ENCODE peak calls at places on chromosome 7, in six cellular contexts. One of them, this sample, is unnamed.

GRCh38 chr7:122919643-122920181 is 33.5 kb upstream of the CADPS2 start:
- DNase-seq in HepG2: no peak
- DNase-seq in IMR-90: no peak
- DNase-seq in K562: no peak
- DNase-seq in A549: no peak
- DNase-seq in GM12878: no peak
- DNase-seq in this sample: no peak

GRCh38 chr7:131726680-131727079 is 170.3 kb upstream of the PODXL start:
- DNase-seq in HepG2: no peak
- DNase-seq in K562: no peak
- DNase-seq in IMR-90: no peak
- DNase-seq in A549: no peak
- DNase-seq in GM12878: no peak
- DNase-seq in this sample: no peak

GRCh38 chr7:107691713-107692112 is 31.1 kb downstream of the SLC26A4 start:
- DNase-seq in IMR-90: peak; percentile 34
- DNase-seq in A549: no peak
- DNase-seq in K562: no peak
- DNase-seq in HepG2: no peak
- DNase-seq in GM12878: no peak
- DNase-seq in this sample: no peak

GRCh38 chr7:152887191-152887590 is 127.6 kb downstream of the ACTR3B start:
- DNase-seq in HepG2: no peak
- DNase-seq in GM12878: no peak
- DNase-seq in A549: no peak
- DNase-seq in K562: no peak
- DNase-seq in IMR-90: no peak
- DNase-seq in this sample: no peak

GRCh38 chr7:140230517-140230861 is 53.7 kb upstream of the KDM7A start:
- DNase-seq in K562: peak; percentile 81
- DNase-seq in HepG2: peak; percentile 35
- DNase-seq in IMR-90: no peak
- DNase-seq in A549: no peak
- DNase-seq in GM12878: no peak
- DNase-seq in this sample: no peak

GRCh38 chr7:20831976-20832375 is 45.3 kb upstream of the SP8 start:
- DNase-seq in A549: no peak
- DNase-seq in K562: no peak
- DNase-seq in HepG2: no peak
- DNase-seq in IMR-90: no peak
- DNase-seq in GM12878: no peak
- DNase-seq in this sample: no peak

GRCh38 chr7:99121496-99122021 is 22.3 kb downstream of the SMURF1 start:
- DNase-seq in GM12878: no peak
- DNase-seq in IMR-90: peak; percentile 58
- DNase-seq in HepG2: no peak
- DNase-seq in K562: no peak
- DNase-seq in A549: no peak
- DNase-seq in this sample: no peak

GRCh38 chr7:86643478-86644281 is at the start of gene GRM3:
- DNase-seq in HepG2: no peak
- DNase-seq in K562: no peak
- DNase-seq in IMR-90: no peak
- DNase-seq in A549: no peak
- DNase-seq in GM12878: no peak
- DNase-seq in this sample: peak; percentile 83

GRCh38 chr7:37009282-37009681 is 285.0 kb upstream of the AOAH start:
- DNase-seq in IMR-90: no peak
- DNase-seq in K562: no peak
- DNase-seq in GM12878: no peak
- DNase-seq in HepG2: no peak
- DNase-seq in A549: no peak
- DNase-seq in this sample: no peak

DNA sequence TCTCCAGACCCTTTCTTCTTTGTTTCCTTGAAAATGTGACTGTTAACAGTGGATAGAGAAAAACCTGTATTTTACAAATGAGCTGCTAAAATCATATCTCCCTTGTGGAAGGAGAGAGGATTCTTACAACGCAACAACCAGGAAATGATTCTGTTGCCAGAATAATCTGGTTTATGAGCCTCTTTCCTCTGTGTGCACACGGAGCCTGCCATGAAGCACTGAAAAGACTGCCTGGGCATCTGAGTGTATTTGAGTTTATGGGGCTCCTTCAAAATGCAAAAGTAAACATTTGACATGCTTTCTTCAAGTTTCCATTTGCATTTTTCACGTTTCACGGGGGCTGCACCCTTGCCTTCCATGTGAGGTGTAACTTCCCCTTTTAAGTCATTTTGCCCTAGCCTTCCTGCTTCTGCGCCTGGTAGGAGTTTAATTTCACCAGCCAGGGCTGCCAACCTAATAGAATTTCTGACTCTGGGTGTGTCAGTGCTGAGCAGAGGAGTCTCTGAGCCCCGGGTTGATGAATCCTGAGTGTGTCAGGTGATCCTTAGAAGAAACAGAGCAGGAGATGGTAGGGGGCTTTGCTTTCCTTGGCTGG is 101.1 kb downstream of the GRB10 start:
- DNase-seq in K562: no peak
- DNase-seq in IMR-90: no peak
- DNase-seq in GM12878: no peak
- DNase-seq in HepG2: no peak
- DNase-seq in A549: no peak
- DNase-seq in this sample: no peak
- TF ChIP-seq BHLHE40 in K562: no peak
- TF ChIP-seq BHLHE40 in IMR-90: no peak
- TF ChIP-seq BHLHE40 in GM12878: no peak
- TF ChIP-seq BHLHE40 in HepG2: no peak
- TF ChIP-seq BHLHE40 in A549: no peak
- TF ChIP-seq BHLHE40 in this sample: no peak

DNA sequence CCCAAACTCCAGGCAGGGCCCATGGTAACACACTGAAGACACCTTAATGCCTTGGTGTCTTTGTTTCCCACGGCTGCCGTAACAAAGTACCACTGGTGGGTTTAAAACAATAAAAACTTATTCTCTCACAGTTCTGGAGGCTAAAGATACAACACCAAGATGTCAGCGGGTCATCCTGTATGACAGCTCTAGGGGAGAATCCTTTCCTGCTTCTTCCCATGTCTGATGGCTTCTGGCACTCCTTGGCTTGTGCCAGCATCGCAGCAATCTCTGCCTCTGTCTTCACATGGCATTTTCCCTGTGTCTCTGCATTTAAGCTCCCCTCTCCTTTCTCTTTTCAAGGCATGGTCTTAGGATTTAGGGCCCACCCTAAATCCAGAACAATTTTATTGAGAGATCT is 33.1 kb downstream of the PRSS2 start:
- DNase-seq in GM12878: no peak
- DNase-seq in IMR-90: no peak
- DNase-seq in HepG2: no peak
- DNase-seq in K562: no peak
- DNase-seq in A549: no peak
- DNase-seq in this sample: no peak
- TF ChIP-seq BHLHE40 in GM12878: no peak
- TF ChIP-seq BHLHE40 in IMR-90: no peak
- TF ChIP-seq BHLHE40 in HepG2: no peak
- TF ChIP-seq BHLHE40 in K562: no peak
- TF ChIP-seq BHLHE40 in A549: no peak
- TF ChIP-seq BHLHE40 in this sample: no peak

GRCh38 chr7:78066599-78066998 is 268.0 kb downstream of the PHTF2 start:
- DNase-seq in IMR-90: no peak
- DNase-seq in A549: no peak
- DNase-seq in GM12878: no peak
- DNase-seq in K562: no peak
- DNase-seq in HepG2: no peak
- DNase-seq in this sample: no peak

GRCh38 chr7:78062214-78062613 is 263.6 kb downstream of the PHTF2 start:
- DNase-seq in K562: no peak
- DNase-seq in HepG2: no peak
- DNase-seq in IMR-90: no peak
- DNase-seq in GM12878: no peak
- DNase-seq in A549: no peak
- DNase-seq in this sample: no peak

DNA sequence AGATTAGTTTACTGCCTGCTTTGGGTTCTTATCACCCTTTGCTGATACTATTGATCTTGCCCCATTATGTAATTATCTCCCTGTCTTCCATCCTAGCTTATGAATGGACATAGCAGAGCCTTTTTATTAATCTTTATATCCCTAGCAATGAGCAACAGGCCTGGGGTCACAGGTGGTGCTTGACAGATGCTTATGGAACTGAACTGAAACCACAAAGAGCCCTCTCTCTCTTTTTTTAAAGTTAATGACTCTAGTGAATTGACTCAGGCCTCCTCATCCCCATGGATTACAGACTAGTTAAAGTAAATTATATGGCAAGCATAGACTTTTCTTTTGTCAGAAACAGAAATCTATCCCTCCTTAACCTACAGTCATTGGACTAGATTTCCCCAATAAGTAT is 265.2 kb downstream of the PHTF2 start:
- DNase-seq in IMR-90: peak; percentile 75
- DNase-seq in K562: no peak
- DNase-seq in HepG2: no peak
- DNase-seq in A549: no peak
- DNase-seq in GM12878: no peak
- DNase-seq in this sample: no peak
- TF ChIP-seq BHLHE40 in IMR-90: no peak
- TF ChIP-seq BHLHE40 in K562: no peak
- TF ChIP-seq BHLHE40 in HepG2: no peak
- TF ChIP-seq BHLHE40 in A549: no peak
- TF ChIP-seq BHLHE40 in GM12878: no peak
- TF ChIP-seq BHLHE40 in this sample: no peak

DNA sequence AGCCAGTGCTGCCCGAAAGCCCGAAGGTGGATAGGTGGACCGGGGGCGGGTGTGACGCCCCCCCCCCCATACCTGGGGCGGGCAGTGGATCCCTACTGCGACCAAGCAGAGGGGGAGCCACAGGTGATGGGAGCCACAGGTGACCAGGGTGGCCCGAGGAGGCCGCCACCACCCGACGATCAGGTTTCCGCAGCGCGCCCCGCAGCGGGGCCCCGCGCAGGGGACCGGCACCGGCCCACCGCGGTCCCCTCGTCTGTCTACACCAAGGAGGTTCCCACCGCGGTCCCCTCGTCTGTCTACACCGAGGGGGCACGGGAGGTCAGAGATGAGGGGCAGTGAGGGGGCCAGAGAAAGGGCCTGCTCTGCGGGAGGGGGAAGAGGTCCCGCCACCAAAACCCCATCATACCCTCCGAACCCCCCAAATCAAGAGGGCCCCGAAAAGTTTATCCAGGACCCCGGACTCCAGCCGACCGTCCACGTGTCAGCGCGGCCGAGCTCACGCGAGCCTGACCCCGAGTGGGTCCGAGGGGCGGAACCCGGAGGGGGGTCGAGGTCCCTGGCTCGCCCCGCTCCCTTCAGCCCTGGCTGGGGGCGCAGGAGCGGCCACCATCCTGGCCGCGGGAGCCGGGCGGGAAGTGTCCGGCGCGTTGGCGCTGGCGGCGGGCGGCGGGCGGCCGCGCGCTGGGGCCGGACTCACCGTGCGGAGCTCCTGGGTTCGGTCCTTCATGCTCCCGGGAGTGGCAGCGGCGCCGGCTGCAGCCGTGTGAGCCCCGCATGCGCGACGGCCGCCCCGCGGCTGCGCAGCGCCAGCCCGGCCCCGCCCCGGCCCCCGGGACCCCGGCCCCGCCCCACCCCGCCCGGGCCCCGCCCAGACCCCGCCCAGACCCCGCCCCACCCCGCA is at the start of gene STX1A:
- DNase-seq in GM12878: no peak
- DNase-seq in IMR-90: peak; percentile 59
- DNase-seq in A549: peak; percentile 66
- DNase-seq in K562: peak; percentile 98
- DNase-seq in HepG2: peak; percentile 40
- DNase-seq in this sample: peak; percentile 94
- TF ChIP-seq BHLHE40 in GM12878: no peak
- TF ChIP-seq BHLHE40 in IMR-90: no peak
- TF ChIP-seq BHLHE40 in A549: no peak
- TF ChIP-seq BHLHE40 in K562: no peak
- TF ChIP-seq BHLHE40 in HepG2: no peak
- TF ChIP-seq BHLHE40 in this sample: no peak

GRCh38 chr7:12207046-12207445 is 4.0 kb upstream of the TMEM106B start:
- DNase-seq in IMR-90: no peak
- DNase-seq in HepG2: no peak
- DNase-seq in A549: no peak
- DNase-seq in K562: no peak
- DNase-seq in GM12878: no peak
- DNase-seq in this sample: no peak

GRCh38 chr7:12211054-12212050 is at the start of gene TMEM106B:
- DNase-seq in K562: peak; percentile 95
- DNase-seq in IMR-90: peak; percentile 92
- DNase-seq in GM12878: peak; percentile 82
- DNase-seq in A549: peak; percentile 97
- DNase-seq in HepG2: peak; percentile 92
- DNase-seq in this sample: peak; percentile 92

GRCh38 chr7:12212051-12212485 is 974 bp downstream of the TMEM106B start:
- DNase-seq in IMR-90: no peak
- DNase-seq in HepG2: peak; percentile 15
- DNase-seq in A549: peak; percentile 6
- DNase-seq in GM12878: no peak
- DNase-seq in K562: peak; percentile 9
- DNase-seq in this sample: peak; percentile 10

GRCh38 chr7:12210179-12211053 is 678 bp upstream of the TMEM106B start:
- DNase-seq in IMR-90: peak; percentile 8
- DNase-seq in HepG2: peak; percentile 0
- DNase-seq in A549: no peak
- DNase-seq in GM12878: no peak
- DNase-seq in K562: peak; percentile 19
- DNase-seq in this sample: no peak
- TF ChIP-seq BHLHE40 in IMR-90: no peak
- TF ChIP-seq BHLHE40 in HepG2: no peak
- TF ChIP-seq BHLHE40 in A549: no peak
- TF ChIP-seq BHLHE40 in GM12878: no peak
- TF ChIP-seq BHLHE40 in K562: no peak
- TF ChIP-seq BHLHE40 in this sample: no peak

This sample was measured in HEK293T.